ENCODE peak calls at places on chromosomes 5 and 9, in ten cellular contexts. U is iris pigment epithelial cell; M is mesendoderm; O is activated effector memory CD4-positive, alpha-beta T cell treated with anti-CD3 and anti-CD28 coated beads, Interleukin-2, amount 50 U/mL, for 16 hours; A is Panc1; J is right atrium auricular region; Q is stimulated activated CD8-positive, alpha-beta memory T cell treated with anti-CD3 and anti-CD28 coated beads, Interleukin-2, amount 100 ng/mL, for 1 hour; S is epithelial cell of proximal tubule; I is CD4-positive, alpha-beta T cell; P is left lung. N is an unnamed sample.

GRCh38 chr5:41246376-41246775 is 33.0 kb upstream of the C6 start:
- DNase-seq in U (peak; percentile 38), M (no peak), O (no peak), A (peak; percentile 88), J (no peak), Q (no peak), S (peak; percentile 33), I (no peak), P (no peak), N (no peak)

GRCh38 chr9:88420227-88420626 is 32.0 kb downstream of the SPIN1 start:
- DNase-seq in U (no peak), M (no peak), O (no peak), A (no peak), J (no peak), Q (no peak), S (no peak), I (no peak), P (no peak), N (no peak)

GRCh38 chr5:150163547-150164059 is 3.0 kb upstream of the CDX1 start:
- DNase-seq in U (no peak), M (peak; percentile 38), O (no peak), A (no peak), J (peak; percentile 81), Q (no peak), S (no peak), I (no peak), P (peak; percentile 55), N (no peak)

GRCh38 chr9:7130421-7130820 is 372.6 kb downstream of the KDM4C start:
- DNase-seq in U (no peak), M (no peak), O (no peak), A (no peak), J (no peak), Q (no peak), S (no peak), I (no peak), P (no peak), N (no peak)

GRCh38 chr5:100667021-100667671 is 132.0 kb downstream of the FAM174A start:
- DNase-seq in U (peak; percentile 91), M (no peak), O (no peak), A (no peak), J (no peak), Q (no peak), S (no peak), I (no peak), P (no peak), N (no peak)

GRCh38 chr9:128558431-128559310 is 6.3 kb downstream of the SPTAN1 start:
- DNase-seq in U (peak; percentile 94), M (peak; percentile 97), O (peak; percentile 72), A (no peak), J (peak; percentile 89), Q (peak; percentile 2), S (peak; percentile 50), I (peak; percentile 41), P (peak; percentile 82), N (peak; percentile 61)

GRCh38 chr9:92970467-92970923 is 23.2 kb downstream of the FGD3 start:
- DNase-seq in U (peak; percentile 28), M (peak; percentile 87), O (peak; percentile 56), A (no peak), J (no peak), Q (no peak), S (no peak), I (no peak), P (no peak), N (no peak)

GRCh38 chr9:107426126-107426525 is 63.4 kb downstream of the KLF4 start:
- DNase-seq in U (no peak), M (no peak), O (no peak), A (no peak), J (no peak), Q (no peak), S (no peak), I (no peak), P (no peak), N (no peak)

GRCh38 chr9:34629492-34629809 is 585 bp upstream of the ARID3C start:
- DNase-seq in U (no peak), M (no peak), O (no peak), A (no peak), J (no peak), Q (no peak), S (no peak), I (no peak), P (no peak), N (no peak)

GRCh38 chr5:73605223-73606087 is 20.5 kb upstream of the ARHGEF28 start:
- DNase-seq in U (peak; percentile 79), M (no peak), O (no peak), A (no peak), J (no peak), Q (no peak), S (no peak), I (no peak), P (no peak), N (no peak)

GRCh38 chr9:128151343-128152132 is 2.3 kb downstream of the LCN2 start:
- DNase-seq in U (no peak), M (no peak), O (peak; percentile 56), A (no peak), J (no peak), Q (no peak), S (no peak), I (no peak), P (no peak), N (no peak)

GRCh38 chr9:22244141-22245011 is 202.2 kb upstream of the DMRTA1 start:
- DNase-seq in U (peak; percentile 78), M (peak; percentile 69), O (peak; percentile 73), A (no peak), J (no peak), Q (no peak), S (no peak), I (no peak), P (no peak), N (no peak)

GRCh38 chr5:43555895-43556606 is 826 bp downstream of the PAIP1 start:
- DNase-seq in U (peak; percentile 42), M (peak; percentile 75), O (peak; percentile 83), A (peak; percentile 33), J (no peak), Q (peak; percentile 24), S (no peak), I (peak; percentile 9), P (peak; percentile 72), N (peak; percentile 25)

GRCh38 chr9:114930063-114930812 is at the start of gene TNFSF8:
- DNase-seq in U (no peak), M (no peak), O (peak; percentile 88), A (no peak), J (no peak), Q (peak; percentile 37), S (no peak), I (peak; percentile 50), P (peak; percentile 54), N (no peak)

GRCh38 chr5:102608414-102608813 is 109.6 kb upstream of the SLCO6A1 start:
- DNase-seq in U (no peak), M (no peak), O (no peak), A (no peak), J (no peak), Q (no peak), S (no peak), I (no peak), P (no peak), N (no peak)

GRCh38 chr9:110266786-110267185 is 10.5 kb upstream of the TXN start:
- DNase-seq in U (no peak), M (no peak), O (no peak), A (no peak), J (no peak), Q (no peak), S (no peak), I (no peak), P (no peak), N (no peak)

GRCh38 chr5:172837640-172838039 is 3.6 kb downstream of the ERGIC1 start:
- DNase-seq in U (no peak), M (no peak), O (peak; percentile 70), A (no peak), J (no peak), Q (no peak), S (no peak), I (no peak), P (peak; percentile 86), N (no peak)

GRCh38 chr9:93318441-93318840 is 133.0 kb upstream of the FAM120A start:
- DNase-seq in U (no peak), M (no peak), O (peak; percentile 55), A (no peak), J (no peak), Q (no peak), S (no peak), I (no peak), P (no peak), N (no peak)

GRCh38 chr5:81826128-81826527 is 75.2 kb upstream of the SSBP2 start:
- DNase-seq in U (no peak), M (peak; percentile 42), O (no peak), A (no peak), J (no peak), Q (no peak), S (no peak), I (no peak), P (no peak), N (no peak)

GRCh38 chr5:121497176-121497575 is 354.5 kb upstream of the FTMT start:
- DNase-seq in U (peak; percentile 30), M (no peak), O (no peak), A (no peak), J (no peak), Q (no peak), S (no peak), I (no peak), P (no peak), N (no peak)

GRCh38 chr9:73824671-73825070 is 672.5 kb upstream of the RORB start:
- DNase-seq in U (peak; percentile 78), M (peak; percentile 86), O (no peak), A (no peak), J (no peak), Q (no peak), S (no peak), I (no peak), P (no peak), N (no peak)

N was measured in omental fat pad.